ENCODE peak calls at places on chromosomes 4 and X, in seven cellular contexts. J is ovary; F is A549; W is AG04450; M is psoas muscle; P is CD8-positive, alpha-beta memory T cell; R is Karpas-422. B is an unnamed sample.
A peak's percentile ranks its signal among the peaks of the same experiment; 100 is the strongest.

GRCh38 chr4:80685219-80685618 is 345.3 kb upstream of the BMP3 start:
- DNase-seq in J (no peak), F (no peak), W (no peak), M (no peak), P (no peak), R (no peak), B (no peak)

GRCh38 chrX:112714357-112714918 is 34.7 kb upstream of the LHFPL1 start:
- DNase-seq in J (no peak), F (no peak), W (no peak), M (no peak), P (no peak), R (no peak), B (no peak)

GRCh38 chr4:88533937-88534750 is 10.6 kb upstream of the PYURF start:
- DNase-seq in J (no peak), F (no peak), W (peak; percentile 52), M (no peak), P (no peak), R (no peak), B (no peak)

GRCh38 chr4:152148057-152148456 is 387.2 kb upstream of the GATB start:
- DNase-seq in J (no peak), F (no peak), W (no peak), M (no peak), P (no peak), R (no peak), B (no peak)

GRCh38 chrX:45850775-45851433 is 650.2 kb upstream of the DIPK2B start:
- DNase-seq in J (peak; percentile 14), F (peak; percentile 15), W (no peak), M (peak; percentile 17), P (no peak), R (no peak), B (no peak)

GRCh38 chrX:72025236-72025770 is 106.4 kb downstream of the RTL5 start:
- DNase-seq in J (no peak), F (no peak), W (no peak), M (no peak), P (no peak), R (peak; percentile 10), B (peak; percentile 2)

GRCh38 chr4:159103406-159104131 is 690 bp downstream of the RAPGEF2 start:
- DNase-seq in J (peak; percentile 38), F (peak; percentile 21), W (no peak), M (peak; percentile 63), P (peak; percentile 52), R (peak; percentile 69), B (no peak)

GRCh38 chr4:95510145-95510544 is 38.6 kb downstream of the UNC5C start:
- DNase-seq in J (no peak), F (no peak), W (no peak), M (no peak), P (no peak), R (peak; percentile 53), B (no peak)

GRCh38 chr4:139866270-139866962 is 200.8 kb downstream of the MGST2 start:
- DNase-seq in J (no peak), F (no peak), W (no peak), M (no peak), P (no peak), R (no peak), B (no peak)

GRCh38 chrX:12975670-12975965 is 708 bp downstream of the TMSB4X start:
- DNase-seq in J (no peak), F (no peak), W (no peak), M (peak; percentile 37), P (peak; percentile 39), R (no peak), B (no peak)

GRCh38 chrX:31483336-31483735 is 411.5 kb upstream of the FTHL17 start:
- DNase-seq in J (no peak), F (no peak), W (no peak), M (no peak), P (no peak), R (no peak), B (peak; percentile 30)

GRCh38 chr4:26093561-26093960 is 179.5 kb downstream of the SMIM20 start:
- DNase-seq in J (no peak), F (no peak), W (no peak), M (no peak), P (no peak), R (no peak), B (no peak)

GRCh38 chrX:14026121-14026520 is 3.6 kb downstream of the GEMIN8 start:
- DNase-seq in J (no peak), F (no peak), W (no peak), M (no peak), P (no peak), R (no peak), B (no peak)

GRCh38 chrX:69501433-69501832 is 2.7 kb upstream of the NALF2 start:
- DNase-seq in J (no peak), F (no peak), W (no peak), M (no peak), P (no peak), R (peak; percentile 85), B (no peak)

DNA sequence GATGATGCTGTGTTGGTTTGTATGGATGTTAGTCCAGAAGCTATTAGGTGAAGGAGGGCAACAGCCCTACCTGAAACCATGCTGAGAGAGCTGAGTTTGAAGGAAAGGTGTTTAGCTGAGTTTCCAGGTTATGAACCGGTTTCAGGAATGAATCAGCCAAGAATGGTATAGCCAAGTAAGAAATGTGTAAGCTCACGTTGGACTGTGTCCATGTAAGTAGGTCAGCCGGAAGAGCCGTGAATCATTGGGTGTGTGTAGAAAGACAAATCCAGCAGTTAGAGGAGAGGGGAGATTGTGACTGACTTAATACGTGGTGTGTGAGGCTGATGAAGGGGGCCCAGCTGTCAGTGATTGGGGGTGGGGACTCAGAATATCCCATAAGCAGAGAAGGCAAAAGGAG is 77.2 kb upstream of the SPIN4 start:
- DNase-seq in J (no peak), F (no peak), W (no peak), M (no peak), P (no peak), R (no peak), B (no peak)
- H3K9me3 ChIP-seq in J (no peaks in the 10 kb centered on the region), F (no peaks in the 10 kb centered on the region), W (no peaks in the 10 kb centered on the region), M (no peaks in the 10 kb centered on the region), P (no peaks in the 10 kb centered on the region), R (no peaks in the 10 kb centered on the region), B (no peaks in the 10 kb centered on the region)

DNA sequence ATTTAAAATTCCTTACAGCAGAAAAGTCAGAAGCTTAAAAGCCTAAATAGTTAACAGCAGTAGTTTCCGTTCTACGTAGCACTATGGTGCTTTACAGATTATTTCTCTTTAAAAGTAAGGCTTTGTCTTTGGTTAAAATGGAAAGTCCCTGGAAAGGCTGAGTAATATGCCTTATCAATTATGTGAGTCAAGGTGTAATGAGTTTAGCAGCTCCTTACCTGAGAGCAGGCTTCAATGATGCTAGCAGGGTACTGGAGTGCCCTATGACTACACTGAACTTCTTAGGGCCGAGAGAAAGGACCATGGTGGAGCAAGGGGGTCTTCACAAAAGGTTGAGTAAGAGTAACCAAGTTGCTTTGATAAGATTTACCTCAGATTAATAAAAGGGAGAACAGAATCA is 12.6 kb upstream of the NKX6-1 start:
- DNase-seq in J (no peak), F (no peak), W (no peak), M (no peak), P (no peak), R (no peak), B (no peak)
- H3K9me3 ChIP-seq in J (no peaks in the 10 kb centered on the region), F (no peaks in the 10 kb centered on the region), W (no peaks in the 10 kb centered on the region), M (no peaks in the 10 kb centered on the region), P (no peaks in the 10 kb centered on the region), R (no peaks in the 10 kb centered on the region), B (no peaks in the 10 kb centered on the region)

GRCh38 chrX:148958896-148959295 is 458.5 kb downstream of the AFF2 start:
- DNase-seq in J (no peak), F (no peak), W (no peak), M (no peak), P (no peak), R (no peak), B (no peak)

GRCh38 chrX:148956352-148956751 is 455.9 kb downstream of the AFF2 start:
- DNase-seq in J (no peak), F (no peak), W (no peak), M (no peak), P (no peak), R (no peak), B (no peak)

GRCh38 chrX:148960060-148960459 is 459.6 kb downstream of the AFF2 start:
- DNase-seq in J (no peak), F (no peak), W (no peak), M (no peak), P (no peak), R (no peak), B (no peak)

GRCh38 chrX:148961990-148962389 is 461.6 kb downstream of the AFF2 start:
- DNase-seq in J (no peak), F (no peak), W (no peak), M (no peak), P (no peak), R (no peak), B (no peak)
- H3K9me3 ChIP-seq in J (no peaks in the 10 kb centered on the region), F (no peaks in the 10 kb centered on the region), W (no peaks in the 10 kb centered on the region), M (no peaks in the 10 kb centered on the region), P (no peaks in the 10 kb centered on the region), R (no peaks in the 10 kb centered on the region), B (no peaks in the 10 kb centered on the region)

GRCh38 chr4:242121-242848 is 63.0 kb downstream of the ZNF732 start:
- DNase-seq in J (peak; percentile 56), F (no peak), W (no peak), M (peak; percentile 40), P (peak; percentile 67), R (peak; percentile 93), B (peak; percentile 24)
- H3K9me3 ChIP-seq in J (peaks cover 3% of the 10 kb centered on the region), F (peaks cover 3% of the 10 kb centered on the region), W (peaks cover 33% of the 10 kb centered on the region), M (peaks cover 9% of the 10 kb centered on the region), P (no peaks in the 10 kb centered on the region), R (peaks cover 25% of the 10 kb centered on the region), B (peaks cover 4% of the 10 kb centered on the region)

DNA sequence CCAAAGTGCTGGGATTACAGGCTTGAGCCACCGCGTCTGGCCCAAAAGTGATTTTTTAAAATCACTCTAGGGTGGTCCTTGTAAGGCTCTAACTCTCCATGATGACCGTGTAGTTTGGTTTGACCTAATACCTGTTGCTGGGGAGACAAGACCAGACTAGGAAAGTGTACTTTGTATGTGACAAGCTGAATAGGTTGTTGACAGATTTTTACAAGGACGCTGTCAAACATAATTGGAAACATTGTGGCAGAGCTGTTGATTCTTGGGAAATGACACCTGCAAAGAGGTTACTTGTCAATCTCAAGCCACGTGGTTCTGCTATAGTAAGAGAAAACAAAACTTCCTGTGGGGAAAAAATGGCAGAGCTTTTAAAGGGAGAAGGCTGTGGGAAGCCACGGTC is 802.4 kb upstream of the HS3ST1 start:
- DNase-seq in J (no peak), F (no peak), W (no peak), M (no peak), P (no peak), R (no peak), B (no peak)
- H3K9me3 ChIP-seq in J (no peaks in the 10 kb centered on the region), F (no peaks in the 10 kb centered on the region), W (peaks cover 3% of the 10 kb centered on the region), M (no peaks in the 10 kb centered on the region), P (no peaks in the 10 kb centered on the region), R (peaks cover 3% of the 10 kb centered on the region), B (no peaks in the 10 kb centered on the region)

DNA sequence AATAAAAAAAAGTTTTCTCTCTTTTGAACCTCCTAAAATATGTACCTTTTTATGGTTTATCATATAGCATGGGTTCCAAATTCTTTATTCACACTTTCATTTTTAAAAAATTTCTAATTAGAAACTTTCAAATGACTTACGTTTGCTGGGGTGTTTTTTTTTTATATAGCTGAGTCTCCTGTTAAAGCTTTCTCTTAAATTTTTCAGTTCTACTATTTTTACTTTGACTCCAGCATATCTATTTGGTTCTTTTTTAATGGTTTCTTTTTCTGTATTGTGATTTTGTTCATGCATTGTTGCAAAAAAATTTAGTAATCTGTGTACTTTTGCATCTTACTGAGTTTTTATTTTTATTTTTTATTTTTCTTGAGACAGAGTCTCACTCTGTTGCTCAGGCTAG is 22.3 kb downstream of the ZNF718 start:
- DNase-seq in J (no peak), F (no peak), W (no peak), M (no peak), P (no peak), R (peak; percentile 65), B (no peak)
- H3K9me3 ChIP-seq in J (peaks cover 39% of the 10 kb centered on the region), F (peaks cover 51% of the 10 kb centered on the region), W (peaks cover 41% of the 10 kb centered on the region), M (peaks cover 89% of the 10 kb centered on the region), P (peaks cover 42% of the 10 kb centered on the region), R (peaks cover 56% of the 10 kb centered on the region), B (peaks cover 80% of the 10 kb centered on the region)